ENCODE peak calls at places on chromosomes 16 and 17, in ten cellular contexts. One of them, this sample, is unnamed.
A peak's percentile ranks its signal among the peaks of the same experiment; 100 is the strongest.

GRCh38 chr16:2535644-2536021 is 2.2 kb upstream of the PDPK1 start:
- DNase-seq in ascending aorta: no peak
- DNase-seq in H1: no peak
- DNase-seq in HFFc6: peak; percentile 76
- DNase-seq in amygdala: no peak
- DNase-seq in fibroblast of gingiva: peak; percentile 41
- DNase-seq in spleen: peak; percentile 78
- DNase-seq in breast epithelium: no peak
- DNase-seq in SK-N-DZ: no peak
- DNase-seq in GM13976: no peak
- DNase-seq in this sample: no peak

GRCh38 chr17:3944485-3945388 is 19.5 kb downstream of the ATP2A3 start:
- DNase-seq in ascending aorta: no peak
- DNase-seq in H1: peak; percentile 50
- DNase-seq in HFFc6: no peak
- DNase-seq in amygdala: no peak
- DNase-seq in fibroblast of gingiva: peak; percentile 44
- DNase-seq in spleen: peak; percentile 83
- DNase-seq in breast epithelium: no peak
- DNase-seq in SK-N-DZ: peak; percentile 80
- DNase-seq in GM13976: peak; percentile 74
- DNase-seq in this sample: no peak

GRCh38 chr17:81483085-81483861 is 29.3 kb downstream of the ACTG1 start:
- DNase-seq in ascending aorta: no peak
- DNase-seq in H1: no peak
- DNase-seq in HFFc6: no peak
- DNase-seq in amygdala: no peak
- DNase-seq in fibroblast of gingiva: no peak
- DNase-seq in spleen: peak; percentile 92
- DNase-seq in breast epithelium: no peak
- DNase-seq in SK-N-DZ: peak; percentile 73
- DNase-seq in GM13976: peak; percentile 84
- DNase-seq in this sample: no peak

GRCh38 chr16:35142809-35143192 is 1683.4 kb downstream of the TP53TG3F start:
- DNase-seq in ascending aorta: no peak
- DNase-seq in H1: no peak
- DNase-seq in HFFc6: no peak
- DNase-seq in amygdala: no peak
- DNase-seq in fibroblast of gingiva: no peak
- DNase-seq in spleen: no peak
- DNase-seq in breast epithelium: no peak
- DNase-seq in SK-N-DZ: no peak
- DNase-seq in GM13976: no peak
- DNase-seq in this sample: no peak

GRCh38 chr17:67132366-67132765 is 88.0 kb downstream of the CACNG1 start:
- DNase-seq in ascending aorta: no peak
- DNase-seq in H1: no peak
- DNase-seq in HFFc6: no peak
- DNase-seq in amygdala: no peak
- DNase-seq in fibroblast of gingiva: no peak
- DNase-seq in spleen: no peak
- DNase-seq in breast epithelium: no peak
- DNase-seq in SK-N-DZ: no peak
- DNase-seq in GM13976: no peak
- DNase-seq in this sample: no peak

GRCh38 chr16:56199164-56199563 is 7.9 kb downstream of the GNAO1 start:
- DNase-seq in ascending aorta: no peak
- DNase-seq in H1: no peak
- DNase-seq in HFFc6: no peak
- DNase-seq in amygdala: no peak
- DNase-seq in fibroblast of gingiva: no peak
- DNase-seq in spleen: no peak
- DNase-seq in breast epithelium: no peak
- DNase-seq in SK-N-DZ: no peak
- DNase-seq in GM13976: peak; percentile 34
- DNase-seq in this sample: no peak

GRCh38 chr17:38509772-38510423 is 81.6 kb downstream of the ARHGAP23 start:
- DNase-seq in ascending aorta: no peak
- DNase-seq in H1: no peak
- DNase-seq in HFFc6: no peak
- DNase-seq in amygdala: no peak
- DNase-seq in fibroblast of gingiva: no peak
- DNase-seq in spleen: no peak
- DNase-seq in breast epithelium: no peak
- DNase-seq in SK-N-DZ: no peak
- DNase-seq in GM13976: peak; percentile 36
- DNase-seq in this sample: no peak

GRCh38 chr16:59545666-59546065 is 811.5 kb upstream of the GOT2 start:
- DNase-seq in ascending aorta: no peak
- DNase-seq in H1: no peak
- DNase-seq in HFFc6: no peak
- DNase-seq in amygdala: no peak
- DNase-seq in fibroblast of gingiva: no peak
- DNase-seq in spleen: no peak
- DNase-seq in breast epithelium: no peak
- DNase-seq in SK-N-DZ: no peak
- DNase-seq in GM13976: no peak
- DNase-seq in this sample: no peak

GRCh38 chr17:35969558-35970442 is 11.5 kb downstream of the CCL16 start:
- DNase-seq in ascending aorta: no peak
- DNase-seq in H1: peak; percentile 60
- DNase-seq in HFFc6: peak; percentile 68
- DNase-seq in amygdala: peak; percentile 16
- DNase-seq in fibroblast of gingiva: peak; percentile 60
- DNase-seq in spleen: peak; percentile 84
- DNase-seq in breast epithelium: peak; percentile 74
- DNase-seq in SK-N-DZ: peak; percentile 70
- DNase-seq in GM13976: peak; percentile 73
- DNase-seq in this sample: peak; percentile 72

GRCh38 chr16:67212766-67213165 is 13.8 kb downstream of the ELMO3 start:
- DNase-seq in ascending aorta: no peak
- DNase-seq in H1: no peak
- DNase-seq in HFFc6: no peak
- DNase-seq in amygdala: no peak
- DNase-seq in fibroblast of gingiva: no peak
- DNase-seq in spleen: no peak
- DNase-seq in breast epithelium: no peak
- DNase-seq in SK-N-DZ: no peak
- DNase-seq in GM13976: no peak
- DNase-seq in this sample: no peak

GRCh38 chr16:27316038-27316680 is 2.4 kb downstream of the IL4R start:
- DNase-seq in ascending aorta: no peak
- DNase-seq in H1: no peak
- DNase-seq in HFFc6: no peak
- DNase-seq in amygdala: no peak
- DNase-seq in fibroblast of gingiva: no peak
- DNase-seq in spleen: peak; percentile 62
- DNase-seq in breast epithelium: no peak
- DNase-seq in SK-N-DZ: no peak
- DNase-seq in GM13976: no peak
- DNase-seq in this sample: no peak